ENCODE peak calls at places on chromosome 6, in seven cellular contexts. Z, D, G, P, X, V and K are unnamed samples.

GRCh38 chr6:42367353-42368011 is 84.2 kb downstream of the TRERF1 start:
- DNase-seq in V (no peak), G (peak; percentile 17), D (no peak), Z (no peak), P (peak; percentile 60), X (no peak), K (peak; percentile 81)

GRCh38 chr6:141110486-141110885 is 1022.2 kb upstream of the GJE1 start:
- DNase-seq in Z (no peak), P (peak; percentile 57), X (no peak), D (no peak), G (no peak), V (no peak), K (no peak)

GRCh38 chr6:166341464-166341863 is 881 bp downstream of the SFT2D1 start:
- DNase-seq in D (no peak), Z (no peak), P (no peak), G (no peak), V (no peak), X (no peak), K (no peak)

GRCh38 chr6:53437557-53438202 is 88.9 kb upstream of the ELOVL5 start:
- DNase-seq in P (peak; percentile 91), V (peak; percentile 27), G (peak; percentile 70), D (peak; percentile 52), Z (no peak), X (peak; percentile 78), K (peak; percentile 88)

GRCh38 chr6:133235219-133235618 is 5.9 kb upstream of the EYA4 start:
- DNase-seq in G (no peak), P (no peak), V (no peak), X (no peak), Z (no peak), D (no peak), K (no peak)

GRCh38 chr6:169863149-169863525 is 111.7 kb downstream of the ERMARD start:
- DNase-seq in X (no peak), G (no peak), V (no peak), Z (no peak), P (no peak), D (no peak), K (no peak)

GRCh38 chr6:168636147-168636982 is 195.4 kb downstream of the SMOC2 start:
- DNase-seq in D (peak; percentile 58), Z (no peak), X (peak; percentile 79), V (no peak), G (peak; percentile 68), P (no peak), K (no peak)

GRCh38 chr6:16334671-16335070 is 96.3 kb downstream of the GMPR start:
- DNase-seq in V (no peak), D (no peak), G (peak; percentile 86), Z (no peak), P (peak; percentile 94), X (peak; percentile 29), K (peak; percentile 95)

GRCh38 chr6:150634641-150635292 is 35.1 kb downstream of the PLEKHG1 start:
- DNase-seq in X (no peak), P (no peak), V (no peak), G (no peak), D (no peak), Z (no peak), K (no peak)
- H2BK120ac ChIP-seq in X (no peak overlapping the region), P (no peak overlapping the region), V (no peak overlapping the region), G (no peak overlapping the region), D (no peak overlapping the region), Z (no peak overlapping the region), K (no peak overlapping the region)

GRCh38 chr6:17785094-17785787 is 78.5 kb upstream of the NUP153 start:
- DNase-seq in D (no peak), P (no peak), G (no peak), V (no peak), X (no peak), Z (no peak), K (no peak)

GRCh38 chr6:17780071-17780470 is 73.3 kb upstream of the NUP153 start:
- DNase-seq in Z (no peak), V (no peak), X (no peak), P (no peak), G (no peak), D (no peak), K (no peak)
- H2BK5ac ChIP-seq in Z (no peak overlapping the region), V (no peak overlapping the region), X (no peak overlapping the region), P (no peak overlapping the region), G (no peak overlapping the region), D (no peak overlapping the region), K (no peak overlapping the region)

GRCh38 chr6:149877678-149878077 is 13.5 kb upstream of the LRP11 start:
- DNase-seq in V (no peak), D (no peak), X (no peak), G (no peak), P (no peak), Z (no peak), K (no peak)
- H3K18ac ChIP-seq in V (no peak overlapping the region), D (no peak overlapping the region), X (no peak overlapping the region), G (no peak overlapping the region), P (no peak overlapping the region), Z (no peak overlapping the region), K (no peak overlapping the region)

GRCh38 chr6:138897031-138897430 is 91.0 kb downstream of the REPS1 start:
- DNase-seq in P (peak; percentile 5), Z (no peak), G (no peak), X (no peak), V (no peak), D (no peak), K (no peak)

GRCh38 chr6:138891255-138891986 is 95.5 kb downstream of the ECT2L start:
- DNase-seq in Z (no peak), X (peak; percentile 89), G (no peak), P (peak; percentile 63), V (no peak), D (no peak), K (peak; percentile 24)

DNA sequence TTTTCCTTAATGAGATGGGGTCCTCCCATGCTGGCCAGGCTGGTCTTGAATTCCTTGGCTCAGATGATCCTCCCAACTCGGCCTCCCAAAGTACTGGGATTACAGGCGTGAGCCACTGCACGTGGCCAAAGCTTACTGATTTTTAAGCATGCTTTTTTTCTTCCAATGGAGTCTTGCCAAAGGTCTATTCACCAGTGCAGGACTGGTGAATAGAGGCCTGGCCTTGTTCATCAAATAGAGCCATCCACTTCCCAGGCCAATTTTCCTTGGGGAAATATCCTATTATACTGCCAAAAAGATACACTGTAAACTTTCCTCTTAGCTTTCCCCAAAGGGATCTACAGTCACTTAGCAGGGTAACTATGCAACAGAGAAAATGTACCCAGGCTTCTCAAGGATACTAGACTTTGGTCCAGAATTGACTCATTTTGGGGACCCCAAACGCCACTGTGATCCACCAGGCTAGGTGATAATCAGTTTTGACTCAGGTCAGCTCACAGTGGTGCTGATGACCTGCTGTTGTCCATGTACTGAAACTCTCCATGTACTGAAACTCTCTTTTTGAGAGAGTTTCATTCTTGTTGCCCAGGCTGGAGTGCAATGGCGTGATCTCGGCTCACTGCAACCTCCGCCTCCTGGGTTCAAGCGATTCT is 91.8 kb downstream of the REPS1 start:
- DNase-seq in X (no peak), Z (no peak), V (no peak), D (no peak), P (no peak), G (no peak), K (no peak)
- H2BK120ac ChIP-seq in X (no peak overlapping the region), Z (no peak overlapping the region), V (no peak overlapping the region), D (no peak overlapping the region), P (no peak overlapping the region), G (no peak overlapping the region), K (no peak overlapping the region)

GRCh38 chr6:108582618-108583017 is 21.9 kb downstream of the FOXO3 start:
- DNase-seq in V (no peak), X (no peak), G (no peak), Z (no peak), P (no peak), D (no peak), K (no peak)
- H2BK5ac ChIP-seq in V (no peak overlapping the region), X (no peak overlapping the region), G (no peak overlapping the region), Z (no peak overlapping the region), P (no peak overlapping the region), D (no peak overlapping the region), K (no peak overlapping the region)

DNA sequence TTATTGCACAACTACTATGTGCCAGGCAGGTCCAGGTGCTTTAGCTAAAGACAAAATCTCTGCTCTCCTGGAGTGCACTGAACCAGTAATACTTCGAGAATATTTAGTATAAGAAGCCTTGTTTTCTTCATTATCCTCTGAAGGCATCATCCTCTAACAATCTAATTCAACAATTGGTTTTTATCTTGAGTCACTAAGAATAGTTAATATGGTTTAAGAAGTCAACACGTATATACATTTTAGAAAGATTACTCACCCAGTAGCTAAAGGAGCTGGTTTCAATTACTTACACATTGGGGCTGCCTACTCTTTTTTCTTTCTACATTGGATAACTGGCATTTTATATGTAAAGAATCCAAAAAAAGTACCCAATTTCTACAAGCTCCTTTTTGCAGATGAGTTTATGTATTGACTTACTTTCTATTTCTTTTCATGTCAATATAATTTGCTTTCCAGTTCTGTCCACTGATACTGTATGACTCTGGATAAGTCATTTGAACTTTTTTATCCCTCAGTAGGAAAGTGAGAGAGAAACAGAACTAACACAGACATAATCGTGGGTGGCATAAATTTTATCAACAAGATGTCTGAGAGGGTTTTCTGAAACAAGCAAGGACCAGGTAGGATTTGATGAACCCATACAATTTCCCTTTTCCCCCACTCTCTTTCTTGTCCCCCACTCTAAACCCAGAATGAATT is 312.5 kb downstream of the CLIC5 start:
- DNase-seq in P (peak; percentile 81), Z (no peak), X (no peak), D (no peak), V (no peak), G (no peak), K (peak; percentile 35)
- H3K18ac ChIP-seq in P (peak overlapping the region; percentile 93), Z (no peak overlapping the region), X (no peak overlapping the region), D (no peak overlapping the region), V (no peak overlapping the region), G (no peak overlapping the region), K (no peak overlapping the region)

GRCh38 chr6:154510144-154510905 is at the start of gene CNKSR3:
- DNase-seq in X (peak; percentile 95), Z (peak; percentile 87), V (peak; percentile 96), D (peak; percentile 97), G (peak; percentile 73), P (peak; percentile 95), K (peak; percentile 95)

GRCh38 chr6:154514481-154514880 is 4.0 kb upstream of the CNKSR3 start:
- DNase-seq in X (no peak), D (no peak), Z (no peak), G (no peak), P (no peak), V (no peak), K (no peak)

GRCh38 chr6:154513601-154514320 is 3.3 kb upstream of the CNKSR3 start:
- DNase-seq in Z (no peak), P (no peak), G (no peak), V (no peak), D (no peak), X (peak; percentile 81), K (peak; percentile 30)

GRCh38 chr6:154511735-154512097 is 1.2 kb upstream of the CNKSR3 start:
- DNase-seq in V (no peak), G (no peak), X (no peak), P (no peak), Z (no peak), D (no peak), K (no peak)

GRCh38 chr6:154512214-154512613 is 1.7 kb upstream of the CNKSR3 start:
- DNase-seq in X (no peak), V (no peak), Z (no peak), G (no peak), D (no peak), P (no peak), K (no peak)
- H2BK120ac ChIP-seq in X (no peak overlapping the region), V (no peak overlapping the region), Z (no peak overlapping the region), G (no peak overlapping the region), D (no peak overlapping the region), P (peak overlapping the region; percentile 19), K (no peak overlapping the region)

GRCh38 chr6:14177413-14178082 is 60.0 kb downstream of the CD83 start:
- DNase-seq in G (no peak), V (no peak), Z (no peak), P (no peak), D (no peak), X (no peak), K (no peak)
- H2BK5ac ChIP-seq in G (no peak overlapping the region), V (no peak overlapping the region), Z (no peak overlapping the region), P (no peak overlapping the region), D (no peak overlapping the region), X (no peak overlapping the region), K (no peak overlapping the region)